ENCODE peak calls at places on chromosomes 6 and 20, in eight cellular contexts. D, Q, E, Y, V, U, F and S are unnamed samples.
A peak's percentile ranks its signal among the peaks of the same experiment; 100 is the strongest.

GRCh38 chr20:10591956-10592521 is 81.8 kb downstream of the JAG1 start:
- ATAC-seq in D (no peak), Q (no peak), E (no peak), Y (no peak), V (no peak), U (no peak), F (no peak), S (no peak)

GRCh38 chr6:53878808-53879207 is 84.0 kb downstream of the LRRC1 start:
- ATAC-seq in D (no peak), Q (no peak), E (no peak), Y (no peak), V (peak; percentile 45), U (no peak), F (no peak), S (no peak)

GRCh38 chr6:79212859-79213258 is 21.6 kb downstream of the HMGN3 start:
- ATAC-seq in D (no peak), Q (no peak), E (no peak), Y (no peak), V (no peak), U (no peak), F (no peak), S (no peak)

GRCh38 chr6:132780770-132781371 is 17.6 kb downstream of the SLC18B1 start:
- ATAC-seq in D (peak; percentile 80), Q (peak; percentile 46), E (peak; percentile 73), Y (no peak), V (peak; percentile 36), U (peak; percentile 84), F (peak; percentile 72), S (no peak)

GRCh38 chr6:102039450-102039849 is 645.9 kb downstream of the GRIK2 start:
- ATAC-seq in D (no peak), Q (no peak), E (no peak), Y (no peak), V (no peak), U (no peak), F (no peak), S (no peak)

GRCh38 chr6:49698538-49699205 is 14.7 kb downstream of the CRISP2 start:
- ATAC-seq in D (no peak), Q (no peak), E (no peak), Y (no peak), V (no peak), U (no peak), F (peak; percentile 65), S (no peak)

GRCh38 chr6:30192076-30192475 is 21.1 kb downstream of the TRIM26 start:
- ATAC-seq in D (no peak), Q (no peak), E (no peak), Y (no peak), V (no peak), U (no peak), F (no peak), S (no peak)

GRCh38 chr6:34324738-34325444 is 67.6 kb downstream of the NUDT3 start:
- ATAC-seq in D (no peak), Q (no peak), E (peak; percentile 30), Y (peak; percentile 75), V (peak; percentile 88), U (no peak), F (peak; percentile 81), S (peak; percentile 53)

GRCh38 chr20:61217848-61218247 is 34.2 kb upstream of the CDH4 start:
- ATAC-seq in D (no peak), Q (no peak), E (no peak), Y (no peak), V (no peak), U (no peak), F (no peak), S (no peak)

GRCh38 chr6:99099243-99099642 is 151.5 kb upstream of the FBXL4 start:
- ATAC-seq in D (no peak), Q (no peak), E (no peak), Y (no peak), V (no peak), U (no peak), F (no peak), S (no peak)

GRCh38 chr6:159778542-159778941 is 10.9 kb downstream of the TCP1 start:
- ATAC-seq in D (peak; percentile 26), Q (no peak), E (no peak), Y (no peak), V (no peak), U (no peak), F (peak; percentile 52), S (no peak)

GRCh38 chr6:57267586-57268293 is 45.6 kb upstream of the RAB23 start:
- ATAC-seq in D (peak; percentile 91), Q (peak; percentile 86), E (peak; percentile 91), Y (peak; percentile 95), V (peak; percentile 28), U (peak; percentile 58), F (peak; percentile 93), S (peak; percentile 89)

GRCh38 chr20:56628873-56629463 is at the start of gene TFAP2C:
- ATAC-seq in D (no peak), Q (peak; percentile 81), E (peak; percentile 87), Y (peak; percentile 83), V (peak; percentile 15), U (no peak), F (peak; percentile 96), S (peak; percentile 72)

GRCh38 chr20:3081641-3082040 is 2.9 kb downstream of the AVP start:
- ATAC-seq in D (no peak), Q (no peak), E (peak; percentile 4), Y (no peak), V (no peak), U (no peak), F (no peak), S (no peak)

GRCh38 chr6:14664112-14664592 is 546.6 kb downstream of the CD83 start:
- ATAC-seq in D (no peak), Q (no peak), E (no peak), Y (no peak), V (peak; percentile 61), U (peak; percentile 82), F (no peak), S (no peak)

GRCh38 chr6:85867595-85867994 is 224.9 kb upstream of the SYNCRIP start:
- ATAC-seq in D (no peak), Q (no peak), E (no peak), Y (no peak), V (no peak), U (no peak), F (no peak), S (no peak)

GRCh38 chr6:35015996-35016395 is 125.1 kb downstream of the TCP11 start:
- ATAC-seq in D (no peak), Q (no peak), E (no peak), Y (no peak), V (no peak), U (no peak), F (no peak), S (no peak)

GRCh38 chr6:1510239-1510638 is 99.5 kb upstream of the FOXC1 start:
- ATAC-seq in D (no peak), Q (no peak), E (no peak), Y (no peak), V (no peak), U (no peak), F (no peak), S (no peak)
- TF ChIP-seq POLR2AphosphoS5 in D (no peak), Q (no peak), E (no peak), Y (no peak), V (no peak), U (no peak), F (no peak), S (no peak)

DNA sequence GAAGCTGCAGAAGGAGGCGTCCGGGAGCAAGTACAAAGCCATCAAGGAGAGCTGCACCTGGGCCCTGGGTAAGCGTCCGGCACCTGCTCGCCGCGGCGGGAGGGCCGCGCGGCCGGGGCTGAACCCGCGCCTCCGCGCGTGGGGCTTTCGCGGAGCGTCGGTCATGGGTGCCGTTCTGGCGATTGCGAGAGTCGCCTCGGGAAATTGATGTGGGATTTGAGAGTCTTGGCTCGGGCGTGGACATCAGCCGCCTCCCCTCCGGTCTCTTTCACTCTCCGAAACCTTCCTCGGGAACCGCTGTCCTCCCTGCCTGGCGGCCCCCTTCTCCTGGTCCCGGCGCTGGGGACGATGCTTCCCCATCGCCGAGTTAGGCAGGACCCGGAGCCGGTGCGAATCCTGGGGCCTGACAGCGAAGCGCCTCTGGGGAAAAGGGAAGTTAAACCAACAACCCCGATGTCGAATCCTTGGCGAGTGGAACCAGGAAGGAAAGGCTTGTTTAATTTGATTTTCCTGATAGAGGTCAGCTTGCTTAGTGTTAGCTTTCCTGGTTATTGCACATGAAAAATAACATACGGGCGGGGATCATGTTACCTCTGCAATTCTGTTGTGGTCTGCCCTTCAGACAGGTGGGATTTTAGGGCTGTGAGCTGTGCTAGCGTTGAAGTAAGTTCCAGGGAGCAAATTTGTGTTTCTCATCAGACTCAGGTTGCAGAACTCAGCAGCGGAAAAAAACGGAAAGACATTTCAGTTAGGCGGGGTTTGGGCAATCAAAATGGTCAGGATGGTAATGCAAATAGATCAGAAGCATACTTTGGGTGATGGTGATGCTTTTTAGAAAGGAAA is 586 bp downstream of the ARFGEF3 start:
- ATAC-seq in D (peak; percentile 51), Q (peak; percentile 66), E (peak; percentile 48), Y (peak; percentile 46), V (peak; percentile 60), U (peak; percentile 39), F (no peak), S (peak; percentile 30)
- TF ChIP-seq POLR2AphosphoS5 in D (no peak), Q (no peak), E (no peak), Y (no peak), V (no peak), U (no peak), F (no peak), S (no peak)

DNA sequence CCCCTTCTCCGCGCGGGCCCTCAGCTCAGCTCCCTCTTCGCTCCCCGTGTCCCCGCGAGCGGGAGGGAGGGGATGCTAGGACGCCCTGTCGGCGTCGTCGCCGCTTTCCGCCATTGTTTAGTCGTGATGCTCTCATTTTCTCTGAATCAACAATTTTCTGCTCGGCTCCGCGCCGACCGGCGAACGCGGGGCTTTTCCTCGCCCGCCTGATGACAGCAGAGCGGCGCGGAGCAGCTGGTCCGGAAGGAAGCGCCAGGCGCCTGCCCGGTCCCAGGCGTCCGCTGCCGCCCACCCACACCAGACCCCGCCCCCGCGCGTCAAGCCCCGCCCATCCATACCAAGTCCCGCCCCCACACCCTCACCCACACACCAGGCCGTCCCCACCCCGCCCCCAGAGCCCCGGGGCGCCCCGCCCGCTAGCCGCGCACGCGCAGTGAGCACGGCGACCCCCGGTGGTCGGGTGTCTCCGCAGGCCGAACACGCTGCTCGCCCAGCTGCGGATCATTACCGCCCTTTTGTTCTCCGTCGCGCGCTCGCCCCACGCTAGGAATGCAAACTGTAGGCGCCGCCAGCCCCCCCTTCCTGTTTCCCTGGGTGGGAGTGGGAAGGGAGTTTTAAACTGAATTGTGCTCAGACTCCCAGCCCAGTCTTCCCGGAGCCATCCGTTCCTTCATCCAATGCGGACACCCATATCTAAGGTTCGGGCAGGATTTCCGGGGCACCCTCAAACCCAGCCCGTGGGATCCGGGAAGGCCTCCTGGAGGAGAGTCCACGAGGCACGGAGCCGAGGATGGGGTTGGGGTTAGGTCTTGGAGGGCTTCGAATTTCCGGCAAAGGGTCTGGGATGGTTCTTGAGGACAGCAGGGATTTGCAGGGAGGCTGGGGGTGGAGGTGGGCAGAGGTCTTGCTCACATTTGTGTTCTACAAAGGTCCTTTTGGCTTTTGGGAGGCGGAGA is 49.8 kb upstream of the SLC32A1 start:
- ATAC-seq in D (no peak), Q (no peak), E (no peak), Y (peak; percentile 85), V (peak; percentile 88), U (peak; percentile 79), F (peak; percentile 96), S (peak; percentile 34)
- TF ChIP-seq POLR2AphosphoS5 in D (no peak), Q (no peak), E (no peak), Y (no peak), V (peak; percentile 79), U (no peak), F (peak; percentile 77), S (no peak)

DNA sequence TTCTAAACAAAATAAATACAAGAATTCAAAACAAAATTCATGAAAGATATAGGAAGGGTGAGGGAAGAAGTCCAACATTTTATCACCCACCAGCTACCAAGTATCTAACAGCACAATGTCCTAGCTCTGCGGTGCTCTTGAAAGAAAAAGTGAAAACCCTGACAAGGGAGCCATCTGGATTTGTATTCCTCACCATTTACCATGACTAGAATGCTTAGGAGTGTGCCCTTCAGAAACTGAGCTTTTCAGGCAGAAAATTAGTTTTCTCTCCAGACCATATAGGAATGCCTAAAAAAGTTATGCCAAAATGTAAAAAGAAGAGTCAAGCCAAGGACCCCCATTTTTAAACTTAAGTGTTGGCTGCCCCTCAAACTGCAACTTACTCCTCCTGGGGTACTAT is 4.5 kb downstream of the SNX5 start:
- ATAC-seq in D (no peak), Q (no peak), E (no peak), Y (no peak), V (no peak), U (no peak), F (no peak), S (no peak)
- TF ChIP-seq POLR2AphosphoS5 in D (peak; percentile 45), Q (no peak), E (no peak), Y (no peak), V (no peak), U (no peak), F (no peak), S (no peak)